ENCODE peak calls at places on chromosomes 1 and 21, in eight cellular contexts. P, O, W, E, U, S, F and C are unnamed samples.

GRCh38 chr1:24202556-24202955 is 15.5 kb upstream of the IFNLR1 start:
- DNase-seq in U (no peak), O (no peak), E (no peak), F (no peak), P (no peak), W (no peak), S (no peak), C (no peak)

GRCh38 chr1:47791879-47792608 is 205.1 kb downstream of the TRABD2B start:
- DNase-seq in F (no peak), S (no peak), E (no peak), U (no peak), O (no peak), W (no peak), P (no peak), C (no peak)

GRCh38 chr1:22121421-22121911 is 21.4 kb downstream of the WNT4 start:
- DNase-seq in O (no peak), E (no peak), S (peak; percentile 31), F (no peak), W (no peak), P (no peak), U (no peak), C (no peak)

GRCh38 chr1:75632350-75632949 is 21.5 kb upstream of the SLC44A5 start:
- DNase-seq in W (no peak), S (peak; percentile 17), O (no peak), E (peak; percentile 45), F (peak; percentile 29), U (peak; percentile 73), P (no peak), C (peak; percentile 50)

GRCh38 chr1:101592861-101593260 is 356.0 kb downstream of the S1PR1 start:
- DNase-seq in W (no peak), F (peak; percentile 44), O (no peak), E (no peak), P (no peak), U (peak; percentile 33), S (peak; percentile 23), C (no peak)

GRCh38 chr21:29258626-29259335 is 39.9 kb upstream of the BACH1 start:
- DNase-seq in U (no peak), S (peak; percentile 50), O (no peak), E (no peak), W (peak; percentile 47), P (no peak), F (peak; percentile 43), C (peak; percentile 80)

GRCh38 chr1:24910751-24911650 is 19.1 kb downstream of the RUNX3 start:
- DNase-seq in E (no peak), P (peak; percentile 69), F (peak; percentile 20), S (peak; percentile 79), U (no peak), W (no peak), O (peak; percentile 83), C (peak; percentile 42)

GRCh38 chr1:210655511-210655910 is 326.8 kb downstream of the HHAT start:
- DNase-seq in F (no peak), E (no peak), W (no peak), S (no peak), P (no peak), U (no peak), O (no peak), C (no peak)

GRCh38 chr1:7560128-7560527 is 211.0 kb upstream of the VAMP3 start:
- DNase-seq in P (no peak), E (no peak), O (no peak), U (no peak), F (no peak), S (no peak), W (no peak), C (no peak)

GRCh38 chr1:168921514-168922106 is 184.9 kb upstream of the ATP1B1 start:
- DNase-seq in W (no peak), P (no peak), U (no peak), O (no peak), S (no peak), F (no peak), E (no peak), C (no peak)